ENCODE peak calls at places on chromosomes 11 and 22, in five cellular contexts. B is kidney; M is fibroblast of pulmonary artery; I is CD8-positive, alpha-beta T cell; S is tibial nerve. Y is an unnamed sample.

GRCh38 chr22:21593406-21594232 is 26.1 kb downstream of the UBE2L3 start:
- DNase-seq in B (no peak), M (no peak), I (no peak), S (no peak), Y (no peak)

GRCh38 chr11:47863189-47863892 is 15.2 kb upstream of the NUP160 start:
- DNase-seq in B (no peak), M (peak), I (no peak), S (no peak), Y (peak)

GRCh38 chr11:33735166-33735425 is 1.1 kb downstream of the CD59 start:
- DNase-seq in B (no peak), M (no peak), I (no peak), S (no peak), Y (no peak)

GRCh38 chr11:65476632-65477270 is 22.1 kb upstream of the MALAT1 start:
- DNase-seq in B (peak), M (no peak), I (no peak), S (no peak), Y (no peak)

GRCh38 chr22:43516386-43516785 is 104.6 kb downstream of the MPPED1 start:
- DNase-seq in B (peak), M (no peak), I (no peak), S (no peak), Y (no peak)

GRCh38 chr11:14894657-14895598 is 2.9 kb upstream of the CYP2R1 start:
- DNase-seq in B (peak), M (peak), I (no peak), S (peak), Y (peak)

GRCh38 chr22:22110548-22111266 is 128.1 kb upstream of the TOP3B start:
- DNase-seq in B (peak), M (peak), I (no peak), S (no peak), Y (no peak)

GRCh38 chr11:14081541-14082211 is 119.2 kb downstream of the SPON1 start:
- DNase-seq in B (no peak), M (no peak), I (no peak), S (no peak), Y (no peak)

GRCh38 chr22:20567993-20568417 is 60.6 kb downstream of the MED15 start:
- DNase-seq in B (no peak), M (peak), I (no peak), S (no peak), Y (no peak)

GRCh38 chr11:19814421-19814820 is 101.8 kb downstream of the NAV2 start:
- DNase-seq in B (no peak), M (no peak), I (no peak), S (no peak), Y (no peak)

GRCh38 chr11:12029738-12030363 is 21.4 kb upstream of the DKK3 start:
- DNase-seq in B (no peak), M (no peak), I (no peak), S (no peak), Y (no peak)

GRCh38 chr11:9861860-9862725 is 198.2 kb downstream of the SWAP70 start:
- DNase-seq in B (no peak), M (peak), I (peak), S (peak), Y (peak)

GRCh38 chr11:19988598-19988997 is 171.7 kb downstream of the DBX1 start:
- DNase-seq in B (peak), M (peak), I (no peak), S (no peak), Y (no peak)

GRCh38 chr11:13384837-13385417 is 78.1 kb downstream of the BTBD10 start:
- DNase-seq in B (no peak), M (peak), I (no peak), S (peak), Y (no peak)

GRCh38 chr22:41822289-41823057 is 10.4 kb upstream of the SREBF2 start:
- DNase-seq in B (no peak), M (peak), I (no peak), S (peak), Y (peak)

GRCh38 chr11:116471608-116472007 is 301.2 kb downstream of the BUD13 start:
- DNase-seq in B (no peak), M (peak), I (no peak), S (no peak), Y (no peak)

GRCh38 chr11:78841451-78842060 is 266.9 kb upstream of the NARS2 start:
- DNase-seq in B (no peak), M (no peak), I (no peak), S (no peak), Y (no peak)

GRCh38 chr11:133618500-133618899 is 86.2 kb upstream of the OPCML start:
- DNase-seq in B (no peak), M (no peak), I (no peak), S (no peak), Y (no peak)

GRCh38 chr11:63574856-63575602 is 11.8 kb upstream of the PLAAT2 start:
- DNase-seq in B (no peak), M (peak), I (no peak), S (peak), Y (no peak)

GRCh38 chr11:133947298-133947905 is 9.4 kb downstream of the IGSF9B start:
- DNase-seq in B (no peak), M (peak), I (peak), S (no peak), Y (peak)

GRCh38 chr11:26777276-26777939 is 55.5 kb upstream of the SLC5A12 start:
- DNase-seq in B (no peak), M (no peak), I (no peak), S (no peak), Y (no peak)

GRCh38 chr11:55707029-55707428 is 45.0 kb downstream of the OR4C6 start:
- DNase-seq in B (no peak), M (peak), I (no peak), S (no peak), Y (no peak)

GRCh38 chr22:23121026-23121823 is 20.6 kb downstream of the RSPH14 start:
- DNase-seq in B (no peak), M (no peak), I (no peak), S (no peak), Y (no peak)

GRCh38 chr11:44936527-44936926 is 14.2 kb downstream of the TP53I11 start:
- DNase-seq in B (peak), M (peak), I (peak), S (peak), Y (peak)

GRCh38 chr11:15446315-15446714 is 331.6 kb downstream of the INSC start:
- DNase-seq in B (no peak), M (no peak), I (no peak), S (no peak), Y (no peak)

DNA sequence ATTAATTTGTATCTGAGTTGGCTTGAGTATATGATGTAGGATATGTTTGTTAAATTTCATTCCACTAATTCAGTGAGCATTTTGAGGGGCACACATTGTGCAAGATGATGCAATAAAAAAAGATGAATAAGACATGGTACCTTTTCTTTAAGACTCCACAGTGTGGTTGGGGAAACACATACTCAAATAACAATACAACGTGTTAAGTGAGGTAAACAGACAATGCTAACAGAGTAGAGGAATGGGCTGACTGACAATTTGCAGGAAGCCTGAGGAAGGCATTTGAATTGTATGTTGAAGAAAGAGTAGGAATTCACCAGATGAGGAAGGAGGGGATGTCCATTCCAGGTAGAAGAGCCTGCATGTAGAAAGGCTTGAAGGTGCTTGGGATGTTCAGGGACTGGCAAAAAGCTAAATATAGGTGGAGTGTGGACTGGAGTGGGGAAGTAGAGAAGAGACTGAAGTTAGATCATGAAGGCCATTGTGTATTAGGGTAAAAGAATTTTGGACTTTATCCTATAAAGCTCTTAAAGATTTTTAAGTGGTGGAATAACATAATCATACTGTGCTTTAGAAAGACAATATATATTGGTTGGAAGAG is 6.8 kb downstream of the RNF169 start:
- DNase-seq in B (no peak), M (peak), I (no peak), S (no peak), Y (no peak)
- H3K4me3 ChIP-seq in B (no peak), M (peak), I (no peak), S (no peak), Y (no peak)

GRCh38 chr11:100574894-100575769 is 112.0 kb upstream of the ARHGAP42 start:
- DNase-seq in B (no peak), M (peak), I (no peak), S (no peak), Y (no peak)
- TF ChIP-seq CTCF in B (peak), M (peak), I (no peak), S (no peak), Y (no peak)

DNA sequence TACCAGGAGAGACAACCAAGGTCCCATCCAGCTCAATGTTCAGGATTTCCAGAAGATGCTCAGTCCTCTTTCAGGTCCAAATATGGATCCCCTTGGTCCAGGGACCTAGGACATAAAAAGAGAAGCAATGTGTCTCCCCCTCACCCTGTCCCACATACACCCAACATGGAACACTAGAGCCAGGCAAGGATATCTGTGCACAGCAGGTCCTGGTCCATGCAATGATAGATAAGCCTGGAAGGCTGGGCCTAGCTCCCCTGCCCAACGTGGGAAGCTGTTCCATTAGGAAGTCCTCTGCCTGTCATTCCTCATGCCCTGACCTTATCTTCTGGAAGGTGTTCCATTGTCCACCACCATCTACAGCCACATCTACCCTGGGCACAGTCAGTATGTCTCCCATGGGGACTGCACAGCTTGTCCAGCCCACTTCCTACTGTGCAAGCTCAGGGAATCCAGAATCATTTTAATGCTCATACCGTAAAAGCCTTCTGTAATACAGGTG is 1434.8 kb downstream of the TBC1D22A start:
- DNase-seq in B (no peak), M (no peak), I (no peak), S (no peak), Y (no peak)
- H3K4me3 ChIP-seq in B (no peak), M (no peak), I (no peak), S (no peak), Y (no peak)

GRCh38 chr22:37768273-37768672 is 39.5 kb upstream of the GCAT start:
- DNase-seq in B (no peak), M (no peak), I (no peak), S (no peak), Y (no peak)
- TF ChIP-seq CTCF in B (no peak), M (peak), I (no peak), S (no peak), Y (peak)

GRCh38 chr11:637333-637592 is 194 bp downstream of the DRD4 start:
- DNase-seq in B (no peak), M (no peak), I (no peak), S (no peak), Y (no peak)
- H3K4me3 ChIP-seq in B (no peak), M (no peak), I (no peak), S (peak), Y (no peak)

GRCh38 chr22:31618471-31619176 is 43.4 kb downstream of the PISD start:
- DNase-seq in B (no peak), M (no peak), I (no peak), S (no peak), Y (no peak)
- TF ChIP-seq CTCF in B (no peak), M (no peak), I (no peak), S (no peak), Y (no peak)

GRCh38 chr11:61111786-61112517 is 9.7 kb downstream of the CD5 start:
- DNase-seq in B (no peak), M (no peak), I (peak), S (no peak), Y (no peak)

GRCh38 chr11:61114913-61115312 is 12.6 kb downstream of the CD5 start:
- DNase-seq in B (no peak), M (no peak), I (no peak), S (no peak), Y (no peak)

GRCh38 chr11:61111060-61111435 is 8.8 kb downstream of the CD5 start:
- DNase-seq in B (no peak), M (no peak), I (no peak), S (no peak), Y (no peak)

GRCh38 chr11:61115498-61116224 is 13.4 kb downstream of the CD5 start:
- DNase-seq in B (no peak), M (no peak), I (no peak), S (no peak), Y (no peak)

GRCh38 chr11:61113209-61113608 is 10.9 kb downstream of the CD5 start:
- DNase-seq in B (no peak), M (no peak), I (no peak), S (no peak), Y (no peak)
- H3K4me3 ChIP-seq in B (no peak), M (no peak), I (peak), S (no peak), Y (no peak)

GRCh38 chr22:38018938-38019827 is 34.8 kb upstream of the SOX10 start:
- DNase-seq in B (no peak), M (no peak), I (no peak), S (no peak), Y (no peak)

GRCh38 chr22:38017939-38018885 is 33.9 kb upstream of the SOX10 start:
- DNase-seq in B (no peak), M (no peak), I (no peak), S (no peak), Y (no peak)

GRCh38 chr22:38014083-38014482 is 29.7 kb upstream of the SOX10 start:
- DNase-seq in B (no peak), M (no peak), I (no peak), S (no peak), Y (no peak)

GRCh38 chr22:38016182-38017078 is 32.1 kb upstream of the SOX10 start:
- DNase-seq in B (no peak), M (peak), I (no peak), S (peak), Y (no peak)

DNA sequence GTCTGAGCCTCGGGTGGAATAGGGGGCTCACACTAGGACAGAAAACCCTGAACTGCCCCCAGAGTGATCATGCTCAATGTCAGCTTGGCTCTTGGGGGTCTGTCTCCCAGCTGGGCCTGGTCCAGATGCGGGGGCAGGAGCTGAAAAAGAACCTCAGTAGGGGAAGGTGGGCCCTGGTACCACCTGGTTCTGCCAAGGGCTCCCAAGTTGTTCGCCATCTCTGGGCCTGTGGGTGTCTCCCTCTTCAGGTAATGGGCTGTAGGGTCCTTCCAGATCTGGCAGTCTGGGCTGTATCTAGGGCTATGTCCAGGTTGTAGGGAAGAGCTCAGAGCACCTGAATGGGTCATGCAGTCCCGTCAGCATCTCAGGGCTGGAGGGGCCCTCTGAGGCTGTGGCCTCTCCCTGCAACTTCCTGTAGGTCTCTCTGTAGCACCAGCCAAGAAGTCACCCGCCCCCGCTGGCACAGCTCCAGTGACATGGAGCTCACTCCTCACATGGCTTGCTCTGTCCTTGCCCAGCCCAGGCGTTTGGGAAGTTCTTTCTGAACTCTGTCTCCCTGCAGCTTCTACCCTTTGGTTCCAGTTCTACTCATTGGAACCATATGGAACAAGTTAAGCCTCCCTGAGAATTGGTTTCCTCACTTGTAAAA is 33.0 kb upstream of the SOX10 start:
- DNase-seq in B (peak), M (peak), I (no peak), S (peak), Y (no peak)
- TF ChIP-seq CTCF in B (no peak), M (peak), I (no peak), S (no peak), Y (no peak)